ENCODE peak calls at places on chromosomes 5 and 9, in seven cellular contexts. O, W, H, E, P, S and R are unnamed samples.

GRCh38 chr5:93874080-93874479 is 132.7 kb upstream of the POU5F2 start:
- DNase-seq in S (peak; percentile 25), H (peak; percentile 27), W (peak; percentile 24), O (peak; percentile 28), E (no peak), P (no peak), R (no peak)

GRCh38 chr9:114098660-114099522 is at the start of gene KIF12:
- DNase-seq in E (peak; percentile 60), W (no peak), P (peak; percentile 88), H (no peak), S (no peak), O (peak; percentile 25), R (no peak)

GRCh38 chr5:66840527-66841013 is 244.4 kb downstream of the MAST4 start:
- DNase-seq in W (peak; percentile 24), S (no peak), O (peak; percentile 1), E (no peak), H (no peak), P (no peak), R (no peak)

GRCh38 chr9:115152281-115152680 is 34.3 kb upstream of the TNC start:
- DNase-seq in W (no peak), P (no peak), H (no peak), O (no peak), S (no peak), E (no peak), R (no peak)

GRCh38 chr5:115289104-115289503 is 7.3 kb downstream of the CCDC112 start:
- DNase-seq in P (no peak), W (no peak), O (no peak), H (no peak), E (no peak), S (no peak), R (no peak)

GRCh38 chr9:127731938-127732337 is 3.2 kb downstream of the TOR2A start:
- DNase-seq in E (no peak), H (no peak), W (no peak), P (no peak), S (no peak), O (no peak), R (peak; percentile 64)

GRCh38 chr5:6159864-6160199 is 218.5 kb downstream of the MED10 start:
- DNase-seq in E (no peak), S (no peak), H (no peak), P (no peak), O (no peak), W (no peak), R (no peak)

GRCh38 chr9:108473209-108474112 is 382.3 kb downstream of the ACTL7B start:
- DNase-seq in E (peak; percentile 40), O (peak; percentile 76), P (no peak), S (peak; percentile 87), W (peak; percentile 82), H (peak; percentile 88), R (no peak)

GRCh38 chr9:94937214-94937903 is 210.9 kb downstream of the AOPEP start:
- DNase-seq in O (peak; percentile 85), W (peak; percentile 88), E (no peak), S (peak; percentile 90), P (no peak), H (peak; percentile 92), R (no peak)

GRCh38 chr5:17105744-17106450 is 111.5 kb upstream of the BASP1 start:
- DNase-seq in P (no peak), W (peak; percentile 94), S (peak; percentile 85), E (no peak), H (peak; percentile 78), O (peak; percentile 46), R (no peak)

GRCh38 chr9:20507431-20507830 is 114.9 kb downstream of the MLLT3 start:
- DNase-seq in E (no peak), P (no peak), S (no peak), H (no peak), O (no peak), W (peak; percentile 21), R (no peak)

GRCh38 chr5:125412561-125413535 is 666.4 kb upstream of the ZNF608 start:
- DNase-seq in O (peak; percentile 56), W (peak; percentile 93), S (peak; percentile 80), H (peak; percentile 80), E (peak; percentile 56), P (peak; percentile 82), R (peak; percentile 85)

GRCh38 chr9:93826209-93826608 is 128.9 kb downstream of the BARX1 start:
- DNase-seq in E (no peak), H (no peak), P (peak; percentile 80), O (no peak), W (no peak), S (no peak), R (peak; percentile 66)
- TF ChIP-seq CTCF in E (no peak), H (peak; percentile 19), P (peak; percentile 25), O (no peak), W (peak; percentile 15), S (peak; percentile 30), R (peak; percentile 56)

GRCh38 chr5:80346055-80346454 is 26.3 kb downstream of the SPZ1 start:
- DNase-seq in H (peak; percentile 9), S (peak; percentile 2), O (peak; percentile 45), P (no peak), W (no peak), E (no peak), R (no peak)
- TF ChIP-seq CTCF in H (peak; percentile 35), S (peak; percentile 36), O (peak; percentile 56), P (no peak), W (peak; percentile 14), E (no peak), R (peak; percentile 64)

DNA sequence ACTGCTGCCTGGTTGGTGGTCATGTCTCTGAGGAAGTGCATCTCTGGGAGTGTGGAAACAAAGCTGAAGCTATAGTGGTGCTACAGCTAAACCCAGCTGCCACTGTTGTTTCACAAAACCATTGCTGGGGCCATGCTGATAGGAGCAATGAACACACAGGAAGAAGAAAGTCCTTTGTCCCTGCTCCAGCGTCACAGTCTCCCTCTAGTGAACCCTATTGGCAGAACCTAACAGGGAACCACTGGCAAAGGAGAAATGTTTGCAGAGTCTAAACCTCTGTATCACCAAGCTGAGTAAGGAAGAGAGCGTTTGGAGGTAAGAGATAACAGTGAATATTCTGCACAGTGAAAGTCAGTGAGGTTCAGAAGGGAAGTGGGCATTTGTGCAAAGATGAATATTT is 244.0 kb downstream of the YTHDC2 start:
- DNase-seq in P (no peak), W (no peak), E (no peak), H (no peak), O (no peak), S (no peak), R (no peak)
- TF ChIP-seq CTCF in P (no peak), W (no peak), E (no peak), H (no peak), O (no peak), S (no peak), R (no peak)

GRCh38 chr9:36632892-36633291 is 60.2 kb downstream of the MELK start:
- DNase-seq in P (no peak), O (peak; percentile 28), H (peak; percentile 60), S (peak; percentile 66), E (no peak), W (peak; percentile 25), R (no peak)

GRCh38 chr9:36642817-36643216 is 70.1 kb downstream of the MELK start:
- DNase-seq in S (no peak), H (no peak), E (no peak), O (no peak), W (no peak), P (no peak), R (no peak)

GRCh38 chr9:36640982-36641381 is 68.3 kb downstream of the MELK start:
- DNase-seq in W (no peak), E (no peak), S (no peak), H (no peak), O (no peak), P (no peak), R (no peak)

DNA sequence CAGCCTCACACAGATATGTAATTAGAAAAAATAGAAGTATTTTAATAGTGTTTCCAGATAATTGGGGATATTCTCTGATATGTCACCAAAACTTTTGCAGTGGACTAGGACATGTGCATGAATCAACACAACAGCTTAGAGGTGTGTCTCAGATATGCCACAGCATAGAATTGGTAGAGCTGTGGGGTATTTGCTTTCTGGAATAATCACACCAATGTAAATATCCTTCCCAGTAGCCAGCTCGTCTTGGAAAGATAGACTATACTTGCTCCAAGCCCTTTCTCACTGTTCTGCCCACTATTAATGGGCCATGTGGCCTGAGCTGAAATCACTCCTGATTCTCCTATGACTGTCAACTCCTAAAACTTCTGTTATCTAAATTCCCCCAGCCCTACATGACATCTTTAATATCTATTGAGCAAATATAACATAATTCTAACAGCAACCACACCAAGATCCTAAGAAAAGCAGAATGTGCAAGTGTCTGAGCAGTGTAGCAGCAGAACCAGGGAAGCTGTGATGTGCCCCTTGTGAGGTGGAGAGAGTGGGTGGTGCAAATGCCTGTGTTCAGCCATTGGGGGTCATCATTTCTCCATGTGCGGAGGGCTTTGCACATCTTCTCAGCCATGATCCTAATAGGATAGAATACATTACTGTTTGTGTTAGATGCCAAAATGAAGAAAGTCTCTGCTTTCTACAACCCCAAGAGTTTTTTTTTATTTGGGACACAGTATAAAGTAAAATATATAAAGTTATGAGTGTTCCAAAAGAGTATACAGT is 65.0 kb downstream of the MELK start:
- DNase-seq in P (no peak), O (no peak), E (no peak), W (no peak), S (peak; percentile 17), H (peak; percentile 36), R (no peak)
- TF ChIP-seq CTCF in P (no peak), O (no peak), E (no peak), W (no peak), S (no peak), H (peak; percentile 25), R (peak; percentile 23)

DNA sequence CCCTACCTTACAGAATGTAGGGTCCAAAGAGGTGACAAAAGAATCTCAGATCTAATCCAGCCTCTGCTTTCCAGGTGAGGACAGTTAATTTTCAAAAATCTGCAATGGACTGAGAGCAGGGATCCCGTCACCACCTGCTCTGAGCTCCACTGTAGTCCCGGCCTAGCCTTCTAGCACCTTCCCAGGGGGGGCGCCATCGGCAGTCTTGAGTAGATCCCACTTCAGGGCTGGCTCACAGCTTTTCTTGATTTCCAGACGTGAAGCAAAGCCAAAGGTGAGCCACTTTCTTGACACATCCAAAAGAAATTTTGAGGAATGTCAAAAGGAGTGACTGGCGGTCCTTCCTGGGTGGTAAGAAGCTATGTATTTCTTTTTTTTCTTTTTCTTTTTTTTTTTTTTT is 114.1 kb downstream of the SYK start:
- DNase-seq in H (peak; percentile 29), O (peak; percentile 33), E (no peak), S (no peak), P (no peak), W (no peak), R (no peak)
- TF ChIP-seq CTCF in H (peak; percentile 38), O (peak; percentile 48), E (no peak), S (peak; percentile 45), P (no peak), W (peak; percentile 36), R (no peak)

GRCh38 chr5:155049569-155050383 is 36.2 kb downstream of the KIF4B start:
- DNase-seq in S (peak; percentile 13), W (no peak), E (no peak), H (peak; percentile 24), P (no peak), O (peak; percentile 31), R (no peak)

GRCh38 chr5:155053482-155053881 is 39.9 kb downstream of the KIF4B start:
- DNase-seq in E (no peak), O (no peak), S (peak; percentile 3), W (no peak), P (no peak), H (no peak), R (no peak)

GRCh38 chr5:155056644-155057269 is 43.2 kb downstream of the KIF4B start:
- DNase-seq in H (no peak), S (no peak), W (no peak), O (no peak), E (no peak), P (no peak), R (no peak)

GRCh38 chr5:155050384-155051019 is 36.9 kb downstream of the KIF4B start:
- DNase-seq in H (no peak), W (no peak), O (no peak), P (no peak), S (no peak), E (no peak), R (no peak)

GRCh38 chr5:155052532-155052931 is 39.0 kb downstream of the KIF4B start:
- DNase-seq in S (no peak), E (no peak), W (no peak), O (no peak), H (no peak), P (no peak), R (no peak)
- TF ChIP-seq CTCF in S (no peak), E (no peak), W (no peak), O (no peak), H (no peak), P (no peak), R (no peak)